ENCODE peak calls at places on chromosomes 5 and 9, in four cellular contexts. F is GM18507, R is AG08396, H is Daoy. Z is an unnamed sample.

GRCh38 chr9:133117271-133118178 is 3.5 kb downstream of the RALGDS start:
- DNase-seq in F (no peak), R (no peak), H (no peak), Z (no peak)

GRCh38 chr5:179381691-179382090 is 36.4 kb upstream of the ADAMTS2 start:
- DNase-seq in F (no peak), R (no peak), H (no peak), Z (peak)

GRCh38 chr5:127041571-127041970 is 11.2 kb upstream of the MARCHF3 start:
- DNase-seq in F (no peak), R (no peak), H (peak), Z (no peak)

GRCh38 chr9:4349841-4350418 is 50.1 kb upstream of the GLIS3 start:
- DNase-seq in F (no peak), R (no peak), H (no peak), Z (no peak)

GRCh38 chr9:5140151-5140550 is 45.3 kb downstream of the INSL6 start:
- DNase-seq in F (no peak), R (no peak), H (no peak), Z (no peak)

GRCh38 chr5:101860563-101860962 is 435.5 kb downstream of the SLCO4C1 start:
- DNase-seq in F (no peak), R (no peak), H (no peak), Z (no peak)

GRCh38 chr5:98816574-98817222 is 43.2 kb downstream of the RGMB start:
- DNase-seq in F (no peak), R (no peak), H (peak), Z (no peak)

GRCh38 chr5:1931590-1932138 is 48.9 kb upstream of the IRX4 start:
- DNase-seq in F (no peak), R (no peak), H (no peak), Z (peak)

GRCh38 chr5:28557114-28557513 is 1518.7 kb upstream of the CDH9 start:
- DNase-seq in F (no peak), R (no peak), H (no peak), Z (no peak)

GRCh38 chr9:137140151-137141012 is 1.4 kb downstream of the GRIN1 start:
- DNase-seq in F (no peak), R (no peak), H (no peak), Z (no peak)

GRCh38 chr5:134479839-134480238 is 45.6 kb upstream of the JADE2 start:
- DNase-seq in F (no peak), R (no peak), H (no peak), Z (peak)

GRCh38 chr9:116837038-116837998 is 150.2 kb downstream of the TRIM32 start:
- DNase-seq in F (no peak), R (no peak), H (peak), Z (peak)

GRCh38 chr5:97412959-97413358 is 229.9 kb upstream of the RIOK2 start:
- DNase-seq in F (no peak), R (no peak), H (no peak), Z (no peak)

GRCh38 chr9:75451045-75451444 is 362.7 kb downstream of the OSTF1 start:
- DNase-seq in F (no peak), R (no peak), H (no peak), Z (peak)

GRCh38 chr9:77879344-77880089 is 152.1 kb downstream of the GNAQ start:
- DNase-seq in F (no peak), R (no peak), H (no peak), Z (no peak)

GRCh38 chr5:149826574-149826973 is 96.5 kb downstream of the PPARGC1B start:
- DNase-seq in F (no peak), R (no peak), H (no peak), Z (no peak)

GRCh38 chr9:90053027-90053426 is 448.2 kb downstream of the GADD45G start:
- DNase-seq in F (no peak), R (no peak), H (no peak), Z (no peak)

GRCh38 chr9:128125575-128126354 is 1.8 kb downstream of the PTGES2 start:
- DNase-seq in F (no peak), R (no peak), H (no peak), Z (peak)

GRCh38 chr5:174503461-174504265 is 220.7 kb upstream of the MSX2 start:
- DNase-seq in F (no peak), R (peak), H (peak), Z (no peak)

GRCh38 chr5:107476783-107477182 is 194.0 kb downstream of the EFNA5 start:
- DNase-seq in F (no peak), R (no peak), H (peak), Z (no peak)

GRCh38 chr5:132677191-132677590 is 3.4 kb downstream of the IL4 start:
- DNase-seq in F (no peak), R (peak), H (peak), Z (peak)

GRCh38 chr5:67366256-67366655 is 169.7 kb upstream of the CD180 start:
- DNase-seq in F (no peak), R (no peak), H (no peak), Z (no peak)

GRCh38 chr9:81103597-81104471 is 585.5 kb downstream of the TLE1 start:
- DNase-seq in F (no peak), R (no peak), H (no peak), Z (no peak)

GRCh38 chr9:134488251-134488900 is 153.2 kb upstream of the COL5A1 start:
- DNase-seq in F (no peak), R (no peak), H (no peak), Z (peak)